ENCODE peak calls at places on chromosomes 11 and 22, in eight cellular contexts. J is fibroblast of the aortic adventitia; K is KG1; Y is WERI-Rb-1; X is cardiac fibroblast; U is central memory CD4-positive, alpha-beta T cell; O is stomach; S is left ventricle myocardium inferior. L is an unnamed sample.

GRCh38 chr11:129866328-129866727 is 29.1 kb downstream of the NFRKB start:
- DNase-seq in X (no peak), J (no peak), Y (no peak), S (no peak), O (no peak), U (no peak), K (no peak), L (peak)

GRCh38 chr11:130096823-130097222 is 27.1 kb downstream of the APLP2 start:
- DNase-seq in J (no peak), U (no peak), X (no peak), Y (no peak), K (no peak), O (no peak), S (no peak), L (no peak)

GRCh38 chr11:128260398-128260797 is 327.0 kb downstream of the ETS1 start:
- DNase-seq in Y (no peak), S (no peak), O (no peak), K (no peak), U (no peak), J (no peak), X (peak), L (no peak)

GRCh38 chr11:1879941-1880720 is 11.6 kb downstream of the PRR33 start:
- DNase-seq in K (no peak), Y (no peak), X (peak), O (no peak), U (no peak), S (peak), J (peak), L (peak)

GRCh38 chr22:47627561-47628253 is 865.3 kb downstream of the TBC1D22A start:
- DNase-seq in U (no peak), Y (no peak), S (no peak), J (no peak), K (no peak), X (no peak), O (no peak), L (no peak)

GRCh38 chr11:134482865-134483264 is 70.8 kb upstream of the B3GAT1 start:
- DNase-seq in K (no peak), S (no peak), U (no peak), O (no peak), Y (no peak), J (no peak), X (no peak), L (no peak)

GRCh38 chr22:24420977-24421343 is 6.4 kb upstream of the ADORA2A start:
- DNase-seq in Y (no peak), X (no peak), J (no peak), K (no peak), S (no peak), O (no peak), U (no peak), L (no peak)

GRCh38 chr22:29334696-29335344 is 19.3 kb upstream of the RASL10A start:
- DNase-seq in Y (no peak), X (no peak), K (no peak), J (no peak), O (no peak), U (no peak), S (no peak), L (no peak)

GRCh38 chr11:117230286-117230961 is 1.4 kb downstream of the PCSK7 start:
- DNase-seq in U (peak), O (no peak), X (no peak), J (no peak), S (no peak), K (no peak), Y (no peak), L (no peak)

GRCh38 chr11:21888814-21889213 is 304.1 kb upstream of the ANO5 start:
- DNase-seq in Y (no peak), S (no peak), J (no peak), K (no peak), O (no peak), X (no peak), U (no peak), L (peak)

GRCh38 chr11:64204464-64204989 is 2.0 kb upstream of the FERMT3 start:
- DNase-seq in J (peak), S (peak), Y (peak), X (peak), O (peak), K (peak), U (peak), L (peak)

GRCh38 chr11:776459-777287 is 614 bp downstream of the GATD1 start:
- DNase-seq in U (no peak), J (no peak), K (peak), O (no peak), Y (peak), S (no peak), X (peak), L (peak)

GRCh38 chr11:112355726-112356125 is 95.1 kb upstream of the PLET1 start:
- DNase-seq in O (peak), U (no peak), Y (peak), J (peak), S (no peak), X (peak), K (no peak), L (peak)

GRCh38 chr11:77401486-77402217 is 72.2 kb downstream of the PAK1 start:
- DNase-seq in K (no peak), S (no peak), Y (peak), J (no peak), U (no peak), X (no peak), O (no peak), L (no peak)

GRCh38 chr22:30301995-30302809 is 12.9 kb upstream of the CASTOR1 start:
- DNase-seq in K (peak), U (no peak), J (peak), X (peak), Y (no peak), O (peak), S (peak), L (peak)

GRCh38 chr22:32587449-32587848 is 112.8 kb downstream of the FBXO7 start:
- DNase-seq in J (peak), K (no peak), U (no peak), S (no peak), O (no peak), Y (no peak), X (peak), L (no peak)

GRCh38 chr11:134714021-134714656 is 302.1 kb upstream of the B3GAT1 start:
- DNase-seq in O (no peak), K (no peak), Y (no peak), X (no peak), U (no peak), J (no peak), S (no peak), L (no peak)

GRCh38 chr11:130877532-130877931 is 38.7 kb downstream of the SNX19 start:
- DNase-seq in U (no peak), J (peak), S (no peak), O (no peak), X (peak), K (no peak), Y (no peak), L (no peak)

GRCh38 chr22:29205598-29206371 is at the start of gene EMID1:
- DNase-seq in O (peak), U (no peak), S (peak), J (no peak), X (peak), Y (peak), K (no peak), L (peak)

GRCh38 chr22:22080270-22080669 is 97.7 kb upstream of the TOP3B start:
- DNase-seq in O (no peak), J (no peak), S (no peak), U (no peak), Y (no peak), K (no peak), X (no peak), L (no peak)

GRCh38 chr22:45603631-45604030 is 68.0 kb upstream of the ATXN10 start:
- DNase-seq in J (no peak), Y (no peak), O (no peak), X (no peak), K (no peak), U (no peak), S (no peak), L (no peak)

GRCh38 chr22:30212363-30212995 is 34.1 kb downstream of the LIF start:
- DNase-seq in S (no peak), U (no peak), X (peak), K (no peak), J (peak), O (peak), Y (no peak), L (peak)

GRCh38 chr22:27382947-27383346 is 418.6 kb downstream of the MN1 start:
- DNase-seq in S (no peak), J (no peak), O (no peak), K (no peak), X (no peak), Y (no peak), U (no peak), L (no peak)

GRCh38 chr11:111736191-111736590 is 30.0 kb downstream of the PPP2R1B start:
- DNase-seq in J (peak), O (no peak), K (no peak), S (no peak), U (no peak), Y (no peak), X (peak), L (peak)

GRCh38 chr11:92225563-92226308 is 1.1 kb downstream of the FAT3 start:
- DNase-seq in O (no peak), J (no peak), X (no peak), S (no peak), K (no peak), Y (peak), U (no peak), L (peak)

GRCh38 chr11:64918056-64918455 is 1.0 kb upstream of the ATG2A start:
- DNase-seq in S (no peak), X (peak), O (no peak), U (no peak), J (peak), K (peak), Y (no peak), L (peak)